ENCODE peak calls at places on chromosomes 16 and 17, in four cellular contexts. One of them, this sample, is unnamed.
A peak's percentile ranks its signal among the peaks of the same experiment; 100 is the strongest.

GRCh38 chr17:1896243-1897163 is 66.7 kb downstream of the RPA1 start:
- DNase-seq in AG09309: no peak
- DNase-seq in suprapubic skin: no peak
- DNase-seq in CD8-positive, alpha-beta T cell: no peak
- DNase-seq in this sample: no peak

GRCh38 chr17:66228887-66229782 is at the start of gene APOH:
- DNase-seq in suprapubic skin: no peak
- DNase-seq in AG09309: no peak
- DNase-seq in CD8-positive, alpha-beta T cell: no peak
- DNase-seq in this sample: no peak

GRCh38 chr16:53913082-53913870 is 209.3 kb downstream of the FTO start:
- DNase-seq in AG09309: peak; percentile 88
- DNase-seq in CD8-positive, alpha-beta T cell: no peak
- DNase-seq in suprapubic skin: peak; percentile 78
- DNase-seq in this sample: no peak

GRCh38 chr17:6700948-6701307 is 12.2 kb downstream of the SLC13A5 start:
- DNase-seq in CD8-positive, alpha-beta T cell: no peak
- DNase-seq in AG09309: no peak
- DNase-seq in suprapubic skin: peak; percentile 34
- DNase-seq in this sample: no peak

GRCh38 chr16:56547120-56547948 is 17.5 kb upstream of the MT4 start:
- DNase-seq in AG09309: peak; percentile 10
- DNase-seq in suprapubic skin: no peak
- DNase-seq in CD8-positive, alpha-beta T cell: no peak
- DNase-seq in this sample: no peak

GRCh38 chr17:2940352-2940751 is 123.1 kb downstream of the OR1D5 start:
- DNase-seq in suprapubic skin: no peak
- DNase-seq in AG09309: no peak
- DNase-seq in CD8-positive, alpha-beta T cell: no peak
- DNase-seq in this sample: no peak

GRCh38 chr16:80105160-80105559 is 435.6 kb upstream of the DYNLRB2 start:
- DNase-seq in CD8-positive, alpha-beta T cell: no peak
- DNase-seq in suprapubic skin: no peak
- DNase-seq in AG09309: no peak
- DNase-seq in this sample: no peak

GRCh38 chr16:81543571-81543970 is 99.0 kb downstream of the CMIP start:
- DNase-seq in suprapubic skin: no peak
- DNase-seq in CD8-positive, alpha-beta T cell: no peak
- DNase-seq in AG09309: no peak
- DNase-seq in this sample: no peak

GRCh38 chr17:1186923-1187771 is 7.4 kb upstream of the ABR start:
- DNase-seq in suprapubic skin: peak; percentile 90
- DNase-seq in AG09309: peak; percentile 46
- DNase-seq in CD8-positive, alpha-beta T cell: peak; percentile 79
- DNase-seq in this sample: peak; percentile 78

GRCh38 chr16:79599256-79599836 is 1.2 kb downstream of the MAF start:
- DNase-seq in CD8-positive, alpha-beta T cell: peak; percentile 10
- DNase-seq in AG09309: no peak
- DNase-seq in suprapubic skin: peak; percentile 68
- DNase-seq in this sample: peak; percentile 30

GRCh38 chr17:37339321-37339720 is 36.5 kb upstream of the C17orf78 start:
- DNase-seq in CD8-positive, alpha-beta T cell: no peak
- DNase-seq in AG09309: no peak
- DNase-seq in suprapubic skin: no peak
- DNase-seq in this sample: no peak

GRCh38 chr17:63399316-63399715 is 46.8 kb downstream of the CYB561 start:
- DNase-seq in suprapubic skin: no peak
- DNase-seq in AG09309: no peak
- DNase-seq in CD8-positive, alpha-beta T cell: no peak
- DNase-seq in this sample: no peak

GRCh38 chr16:66919569-66920472 is 1.1 kb upstream of the CDH16 start:
- DNase-seq in suprapubic skin: no peak
- DNase-seq in AG09309: no peak
- DNase-seq in CD8-positive, alpha-beta T cell: no peak
- DNase-seq in this sample: no peak

GRCh38 chr16:19979638-19980037 is 94.1 kb downstream of the GPR139 start:
- DNase-seq in suprapubic skin: no peak
- DNase-seq in CD8-positive, alpha-beta T cell: no peak
- DNase-seq in AG09309: no peak
- DNase-seq in this sample: no peak

GRCh38 chr16:720507-720989 is 398 bp upstream of the ANTKMT start:
- DNase-seq in CD8-positive, alpha-beta T cell: no peak
- DNase-seq in AG09309: no peak
- DNase-seq in suprapubic skin: no peak
- DNase-seq in this sample: no peak

GRCh38 chr16:79607587-79607986 is 7.0 kb upstream of the MAF start:
- DNase-seq in suprapubic skin: no peak
- DNase-seq in AG09309: peak; percentile 29
- DNase-seq in CD8-positive, alpha-beta T cell: no peak
- DNase-seq in this sample: no peak

GRCh38 chr16:22063888-22064467 is 28.4 kb upstream of the VWA3A start:
- DNase-seq in AG09309: no peak
- DNase-seq in CD8-positive, alpha-beta T cell: no peak
- DNase-seq in suprapubic skin: no peak
- DNase-seq in this sample: no peak

GRCh38 chr16:65658339-65659275 is 536.7 kb upstream of the CDH11 start:
- DNase-seq in AG09309: peak; percentile 71
- DNase-seq in suprapubic skin: peak; percentile 69
- DNase-seq in CD8-positive, alpha-beta T cell: no peak
- DNase-seq in this sample: no peak

GRCh38 chr17:29124135-29124930 is 55.9 kb downstream of the MYO18A start:
- DNase-seq in suprapubic skin: no peak
- DNase-seq in AG09309: peak; percentile 53
- DNase-seq in CD8-positive, alpha-beta T cell: peak; percentile 36
- DNase-seq in this sample: no peak

GRCh38 chr16:74726736-74727135 is 26.1 kb upstream of the MLKL start:
- DNase-seq in AG09309: no peak
- DNase-seq in CD8-positive, alpha-beta T cell: no peak
- DNase-seq in suprapubic skin: no peak
- DNase-seq in this sample: no peak

GRCh38 chr16:87472935-87473334 is 19.9 kb downstream of the ZCCHC14 start:
- DNase-seq in AG09309: no peak
- DNase-seq in CD8-positive, alpha-beta T cell: no peak
- DNase-seq in suprapubic skin: no peak
- DNase-seq in this sample: no peak

GRCh38 chr17:19753049-19753444 is 4.9 kb upstream of the ALDH3A1 start:
- DNase-seq in suprapubic skin: no peak
- DNase-seq in CD8-positive, alpha-beta T cell: no peak
- DNase-seq in AG09309: peak; percentile 67
- DNase-seq in this sample: no peak

GRCh38 chr17:37698132-37698615 is 46.7 kb downstream of the HNF1B start:
- DNase-seq in suprapubic skin: no peak
- DNase-seq in CD8-positive, alpha-beta T cell: no peak
- DNase-seq in AG09309: no peak
- DNase-seq in this sample: no peak

GRCh38 chr16:2075631-2076030 is 27.8 kb downstream of the TSC2 start:
- DNase-seq in AG09309: no peak
- DNase-seq in suprapubic skin: no peak
- DNase-seq in CD8-positive, alpha-beta T cell: no peak
- DNase-seq in this sample: no peak

GRCh38 chr17:45299311-45299710 is 17.5 kb downstream of the MAP3K14 start:
- DNase-seq in AG09309: no peak
- DNase-seq in suprapubic skin: no peak
- DNase-seq in CD8-positive, alpha-beta T cell: no peak
- DNase-seq in this sample: no peak

GRCh38 chr16:58456193-58456592 is 43.8 kb upstream of the NDRG4 start:
- DNase-seq in CD8-positive, alpha-beta T cell: no peak
- DNase-seq in suprapubic skin: no peak
- DNase-seq in AG09309: no peak
- DNase-seq in this sample: no peak

GRCh38 chr17:40500709-40501108 is 714 bp downstream of the TNS4 start:
- DNase-seq in CD8-positive, alpha-beta T cell: no peak
- DNase-seq in AG09309: no peak
- DNase-seq in suprapubic skin: peak; percentile 61
- DNase-seq in this sample: no peak

GRCh38 chr17:74759243-74759801 is 10.9 kb downstream of the NHERF1 start:
- DNase-seq in suprapubic skin: no peak
- DNase-seq in AG09309: no peak
- DNase-seq in CD8-positive, alpha-beta T cell: peak; percentile 63
- DNase-seq in this sample: no peak

GRCh38 chr17:73747221-73748002 is 103.2 kb upstream of the SDK2 start:
- DNase-seq in CD8-positive, alpha-beta T cell: no peak
- DNase-seq in suprapubic skin: no peak
- DNase-seq in AG09309: no peak
- DNase-seq in this sample: no peak

GRCh38 chr16:71408536-71408935 is 33.3 kb downstream of the TLE7 start:
- DNase-seq in AG09309: no peak
- DNase-seq in CD8-positive, alpha-beta T cell: no peak
- DNase-seq in suprapubic skin: no peak
- DNase-seq in this sample: no peak

GRCh38 chr17:14730821-14731220 is 429.9 kb downstream of the HS3ST3B1 start:
- DNase-seq in AG09309: no peak
- DNase-seq in suprapubic skin: no peak
- DNase-seq in CD8-positive, alpha-beta T cell: no peak
- DNase-seq in this sample: no peak

GRCh38 chr17:21124096-21124495 is 2.7 kb upstream of the DHRS7B start:
- DNase-seq in AG09309: no peak
- DNase-seq in CD8-positive, alpha-beta T cell: no peak
- DNase-seq in suprapubic skin: no peak
- DNase-seq in this sample: no peak

GRCh38 chr17:13788385-13788784 is 186.7 kb upstream of the HS3ST3A1 start:
- DNase-seq in suprapubic skin: no peak
- DNase-seq in AG09309: no peak
- DNase-seq in CD8-positive, alpha-beta T cell: no peak
- DNase-seq in this sample: no peak

GRCh38 chr17:7846765-7847661 is 7.9 kb upstream of the TMEM88 start:
- DNase-seq in AG09309: no peak
- DNase-seq in CD8-positive, alpha-beta T cell: peak; percentile 31
- DNase-seq in suprapubic skin: no peak
- DNase-seq in this sample: no peak

GRCh38 chr17:43998552-43998951 is 5.9 kb upstream of the NAGS start:
- DNase-seq in AG09309: peak; percentile 31
- DNase-seq in CD8-positive, alpha-beta T cell: no peak
- DNase-seq in suprapubic skin: no peak
- DNase-seq in this sample: no peak

GRCh38 chr17:65018612-65019290 is 37.8 kb downstream of the GNA13 start:
- DNase-seq in AG09309: no peak
- DNase-seq in CD8-positive, alpha-beta T cell: no peak
- DNase-seq in suprapubic skin: no peak
- DNase-seq in this sample: no peak

GRCh38 chr17:37107406-37108083 is 158.8 kb downstream of the AATF start:
- DNase-seq in suprapubic skin: no peak
- DNase-seq in CD8-positive, alpha-beta T cell: no peak
- DNase-seq in AG09309: no peak
- DNase-seq in this sample: no peak

GRCh38 chr17:49997773-49998703 is 3.0 kb upstream of the DLX3 start:
- DNase-seq in CD8-positive, alpha-beta T cell: peak; percentile 87
- DNase-seq in suprapubic skin: peak; percentile 87
- DNase-seq in AG09309: peak; percentile 32
- DNase-seq in this sample: peak; percentile 80

GRCh38 chr17:31907342-31907975 is 6.0 kb upstream of the UTP6 start:
- DNase-seq in CD8-positive, alpha-beta T cell: no peak
- DNase-seq in AG09309: peak; percentile 24
- DNase-seq in suprapubic skin: no peak
- DNase-seq in this sample: no peak

DNA sequence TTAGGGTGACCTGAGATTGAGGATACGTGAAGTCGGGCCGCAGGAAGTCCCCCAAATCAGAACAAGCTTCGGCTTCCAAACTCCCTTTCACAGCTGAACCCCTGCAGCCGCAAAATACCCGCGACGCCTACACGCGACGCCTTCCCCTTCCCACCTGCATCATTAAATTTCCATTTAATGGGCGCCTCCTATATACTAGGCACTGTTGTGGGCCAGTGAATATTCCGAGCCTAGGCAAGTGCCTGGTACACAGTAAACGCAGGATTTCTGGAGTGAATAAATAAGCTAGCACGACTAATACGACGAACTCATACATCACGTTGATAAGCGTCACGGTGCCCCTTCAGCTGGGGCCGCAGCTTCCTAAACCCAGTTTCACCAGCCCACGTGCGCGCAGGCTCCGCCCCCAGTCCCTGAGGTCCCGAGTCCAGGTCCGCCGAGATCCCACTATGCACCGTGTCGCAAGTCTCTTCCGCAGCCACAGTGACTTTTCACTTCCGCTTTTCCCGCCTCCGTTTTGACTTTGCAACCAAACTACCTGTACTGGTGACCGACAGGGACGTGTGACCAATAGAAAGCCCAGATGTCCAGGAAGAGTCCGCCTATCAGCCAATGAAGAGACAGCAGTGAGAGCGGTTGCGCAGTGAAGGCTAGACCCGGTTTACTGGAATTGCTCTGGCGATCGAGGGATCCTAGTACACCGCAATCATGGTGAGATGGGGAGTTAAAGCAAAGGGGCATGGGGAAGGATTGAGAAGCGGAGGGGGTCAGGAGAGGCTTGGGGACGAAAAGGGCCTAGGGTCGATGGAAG is at the start of gene PSMB3:
- DNase-seq in AG09309: peak; percentile 99
- DNase-seq in CD8-positive, alpha-beta T cell: peak; percentile 93
- DNase-seq in suprapubic skin: peak; percentile 99
- DNase-seq in this sample: peak; percentile 86
- TF ChIP-seq CTCF in AG09309: no peak
- TF ChIP-seq CTCF in CD8-positive, alpha-beta T cell: no peak
- TF ChIP-seq CTCF in suprapubic skin: no peak
- TF ChIP-seq CTCF in this sample: no peak

GRCh38 chr17:78131172-78132085 is 858 bp downstream of the TMC8 start:
- DNase-seq in CD8-positive, alpha-beta T cell: peak; percentile 63
- DNase-seq in suprapubic skin: peak; percentile 57
- DNase-seq in AG09309: no peak
- DNase-seq in this sample: no peak
- TF ChIP-seq CTCF in CD8-positive, alpha-beta T cell: no peak
- TF ChIP-seq CTCF in suprapubic skin: no peak
- TF ChIP-seq CTCF in AG09309: no peak
- TF ChIP-seq CTCF in this sample: peak; percentile 11

GRCh38 chr16:8853150-8853549 is 15.7 kb downstream of the CARHSP1 start:
- DNase-seq in suprapubic skin: no peak
- DNase-seq in AG09309: no peak
- DNase-seq in CD8-positive, alpha-beta T cell: no peak
- DNase-seq in this sample: no peak
- TF ChIP-seq CTCF in suprapubic skin: no peak
- TF ChIP-seq CTCF in AG09309: no peak
- TF ChIP-seq CTCF in CD8-positive, alpha-beta T cell: no peak
- TF ChIP-seq CTCF in this sample: no peak

DNA sequence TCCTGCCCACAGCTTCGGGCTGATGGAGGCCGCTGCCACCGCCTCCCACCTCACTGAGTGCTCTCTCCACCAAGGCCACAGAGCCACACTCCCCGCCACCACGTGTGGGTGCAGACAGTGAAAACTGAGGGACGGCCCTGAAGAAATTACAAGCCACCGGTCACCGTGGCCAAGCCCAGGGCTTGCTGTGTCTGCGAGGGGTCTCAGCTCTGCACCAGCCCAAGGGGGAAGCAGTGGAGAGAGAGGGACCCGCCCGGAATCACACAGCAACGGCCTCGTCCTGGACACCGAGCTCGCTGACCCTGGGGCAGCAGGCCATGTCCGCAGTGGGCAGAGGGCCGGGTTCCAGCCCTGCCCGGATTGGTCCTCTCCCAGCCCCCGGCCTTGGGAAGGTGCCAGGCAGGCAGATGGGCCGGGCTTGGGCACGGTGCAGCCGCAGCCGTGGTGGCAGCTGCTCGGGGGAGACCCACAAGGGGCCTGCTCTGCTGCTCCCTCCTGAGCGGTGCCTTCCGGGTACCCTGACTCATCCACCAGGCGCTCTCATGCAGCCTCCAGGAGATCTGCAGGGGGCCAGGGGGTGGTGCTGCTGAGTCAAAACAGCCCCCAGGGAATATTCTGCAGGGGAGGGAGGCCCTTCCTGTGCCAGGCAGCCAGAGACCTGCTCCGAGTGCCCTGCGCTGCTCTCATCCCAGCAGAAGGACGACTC is 52.0 kb downstream of the CBFA2T3 start:
- DNase-seq in CD8-positive, alpha-beta T cell: no peak
- DNase-seq in suprapubic skin: no peak
- DNase-seq in AG09309: peak; percentile 45
- DNase-seq in this sample: no peak
- TF ChIP-seq CTCF in CD8-positive, alpha-beta T cell: no peak
- TF ChIP-seq CTCF in suprapubic skin: no peak
- TF ChIP-seq CTCF in AG09309: peak; percentile 60
- TF ChIP-seq CTCF in this sample: no peak

This sample was measured in progenitor cell of endocrine pancreas.